ENCODE peak calls at places on chromosomes 13 and 19, in seven cellular contexts. One of them, this sample, is unnamed.

GRCh38 chr19:55460670-55461258 is 678 bp downstream of the ISOC2 start:
- DNase-seq in lung: peak; percentile 78
- DNase-seq in lower lobe of right lung: peak; percentile 70
- DNase-seq in osteoblast: peak; percentile 97
- DNase-seq in fibroblast of lung: peak; percentile 81
- DNase-seq in heart left ventricle: peak; percentile 85
- DNase-seq in OCI-LY7: peak; percentile 69
- DNase-seq in this sample: peak; percentile 87

GRCh38 chr19:44846455-44847143 is 502 bp downstream of the NECTIN2 start:
- DNase-seq in lung: no peak
- DNase-seq in lower lobe of right lung: peak; percentile 52
- DNase-seq in osteoblast: peak; percentile 79
- DNase-seq in fibroblast of lung: peak; percentile 61
- DNase-seq in heart left ventricle: peak; percentile 62
- DNase-seq in OCI-LY7: no peak
- DNase-seq in this sample: no peak

GRCh38 chr19:9362905-9363304 is at the start of gene ZNF177:
- DNase-seq in lung: no peak
- DNase-seq in lower lobe of right lung: no peak
- DNase-seq in osteoblast: peak; percentile 11
- DNase-seq in fibroblast of lung: peak; percentile 39
- DNase-seq in heart left ventricle: no peak
- DNase-seq in OCI-LY7: no peak
- DNase-seq in this sample: no peak

GRCh38 chr19:18344546-18344945 is 4.1 kb downstream of the PGPEP1 start:
- DNase-seq in lung: no peak
- DNase-seq in lower lobe of right lung: no peak
- DNase-seq in osteoblast: peak; percentile 49
- DNase-seq in fibroblast of lung: no peak
- DNase-seq in heart left ventricle: no peak
- DNase-seq in OCI-LY7: no peak
- DNase-seq in this sample: no peak

GRCh38 chr13:106104281-106104901 is 431.1 kb downstream of the EFNB2 start:
- DNase-seq in lung: no peak
- DNase-seq in lower lobe of right lung: no peak
- DNase-seq in osteoblast: peak; percentile 88
- DNase-seq in fibroblast of lung: peak; percentile 96
- DNase-seq in heart left ventricle: no peak
- DNase-seq in OCI-LY7: no peak
- DNase-seq in this sample: no peak

GRCh38 chr19:5032101-5032967 is 63.4 kb downstream of the KDM4B start:
- DNase-seq in lung: no peak
- DNase-seq in lower lobe of right lung: no peak
- DNase-seq in osteoblast: peak; percentile 97
- DNase-seq in fibroblast of lung: no peak
- DNase-seq in heart left ventricle: no peak
- DNase-seq in OCI-LY7: no peak
- DNase-seq in this sample: no peak

GRCh38 chr13:88932950-88933349 is 1261.8 kb downstream of the SLITRK5 start:
- DNase-seq in lung: no peak
- DNase-seq in lower lobe of right lung: no peak
- DNase-seq in osteoblast: no peak
- DNase-seq in fibroblast of lung: peak; percentile 9
- DNase-seq in heart left ventricle: no peak
- DNase-seq in OCI-LY7: no peak
- DNase-seq in this sample: no peak

GRCh38 chr19:5949792-5950305 is 28.1 kb downstream of the RANBP3 start:
- DNase-seq in lung: peak; percentile 75
- DNase-seq in lower lobe of right lung: peak; percentile 86
- DNase-seq in osteoblast: peak; percentile 35
- DNase-seq in fibroblast of lung: no peak
- DNase-seq in heart left ventricle: no peak
- DNase-seq in OCI-LY7: peak; percentile 95
- DNase-seq in this sample: no peak

GRCh38 chr13:48749144-48749543 is 95.4 kb downstream of the CYSLTR2 start:
- DNase-seq in lung: no peak
- DNase-seq in lower lobe of right lung: no peak
- DNase-seq in osteoblast: no peak
- DNase-seq in fibroblast of lung: peak; percentile 75
- DNase-seq in heart left ventricle: no peak
- DNase-seq in OCI-LY7: no peak
- DNase-seq in this sample: no peak

GRCh38 chr13:109211616-109212015 is 574.8 kb downstream of the IRS2 start:
- DNase-seq in lung: no peak
- DNase-seq in lower lobe of right lung: no peak
- DNase-seq in osteoblast: no peak
- DNase-seq in fibroblast of lung: peak; percentile 43
- DNase-seq in heart left ventricle: no peak
- DNase-seq in OCI-LY7: no peak
- DNase-seq in this sample: no peak

GRCh38 chr13:82693607-82694006 is 1188.7 kb downstream of the SLITRK1 start:
- DNase-seq in lung: no peak
- DNase-seq in lower lobe of right lung: no peak
- DNase-seq in osteoblast: no peak
- DNase-seq in fibroblast of lung: no peak
- DNase-seq in heart left ventricle: no peak
- DNase-seq in OCI-LY7: no peak
- DNase-seq in this sample: no peak

GRCh38 chr13:75395901-75396300 is 86.1 kb downstream of the TBC1D4 start:
- DNase-seq in lung: no peak
- DNase-seq in lower lobe of right lung: no peak
- DNase-seq in osteoblast: no peak
- DNase-seq in fibroblast of lung: no peak
- DNase-seq in heart left ventricle: no peak
- DNase-seq in OCI-LY7: no peak
- DNase-seq in this sample: no peak

GRCh38 chr19:18300930-18301717 is 19.7 kb upstream of the JUND start:
- DNase-seq in lung: peak; percentile 77
- DNase-seq in lower lobe of right lung: peak; percentile 83
- DNase-seq in osteoblast: peak; percentile 99
- DNase-seq in fibroblast of lung: peak; percentile 67
- DNase-seq in heart left ventricle: peak; percentile 88
- DNase-seq in OCI-LY7: no peak
- DNase-seq in this sample: peak; percentile 92

GRCh38 chr13:82447452-82448030 is 1434.7 kb downstream of the SLITRK1 start:
- DNase-seq in lung: no peak
- DNase-seq in lower lobe of right lung: no peak
- DNase-seq in osteoblast: no peak
- DNase-seq in fibroblast of lung: no peak
- DNase-seq in heart left ventricle: no peak
- DNase-seq in OCI-LY7: no peak
- DNase-seq in this sample: no peak

DNA sequence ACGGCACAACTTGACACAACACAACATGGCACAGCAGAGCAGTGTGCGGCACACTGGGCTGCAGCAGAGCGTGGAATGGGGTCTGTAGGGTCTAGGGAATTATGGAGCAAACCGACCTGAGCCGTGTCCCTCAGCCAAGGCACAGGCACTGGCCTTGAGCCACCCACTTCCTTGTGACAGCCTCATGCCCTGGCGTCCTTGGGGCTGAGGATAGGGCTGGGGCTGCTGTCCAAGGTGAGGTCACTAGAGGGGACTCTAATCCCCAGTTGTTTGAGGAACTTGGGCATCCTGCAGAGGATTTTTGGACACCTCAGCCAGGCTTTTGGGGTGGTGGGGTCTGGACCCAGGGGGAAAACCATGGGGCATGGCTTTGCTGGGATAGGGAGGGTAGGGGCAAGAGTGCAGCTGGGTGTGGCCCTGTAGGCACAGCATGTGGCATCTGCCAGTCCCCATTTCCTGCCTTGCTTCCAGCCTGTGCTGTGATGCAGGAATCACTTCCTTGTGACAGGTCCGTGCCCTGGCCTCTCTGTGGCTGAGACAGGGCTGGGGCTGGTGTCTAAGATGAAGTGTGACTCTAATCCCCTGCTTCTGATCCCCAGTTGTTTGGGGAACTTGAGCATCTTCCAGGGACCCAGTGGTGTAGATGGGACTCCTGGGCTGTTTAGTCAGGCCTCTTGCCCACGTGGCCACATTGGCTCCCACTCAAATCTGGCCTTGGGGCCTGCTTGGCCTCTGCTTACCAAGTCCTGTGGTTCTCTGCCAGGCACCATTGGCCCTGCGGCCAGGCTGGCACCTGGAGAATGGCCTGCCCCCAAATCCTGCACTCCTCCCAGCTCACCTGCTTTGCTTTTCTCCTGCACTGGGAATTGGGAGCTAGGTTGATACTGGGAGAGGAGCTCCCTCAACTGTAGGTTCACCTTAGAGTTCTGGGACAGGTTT is 78.5 kb downstream of the SCGB2B2 start:
- DNase-seq in lung: no peak
- DNase-seq in lower lobe of right lung: no peak
- DNase-seq in osteoblast: peak; percentile 69
- DNase-seq in fibroblast of lung: no peak
- DNase-seq in heart left ventricle: peak; percentile 52
- DNase-seq in OCI-LY7: no peak
- DNase-seq in this sample: no peak
- H3K4me1 ChIP-seq in lung: peaks cover 6% of the 10 kb centered on the region
- H3K4me1 ChIP-seq in lower lobe of right lung: no peaks in the 10 kb centered on the region
- H3K4me1 ChIP-seq in osteoblast: no peaks in the 10 kb centered on the region
- H3K4me1 ChIP-seq in fibroblast of lung: no peaks in the 10 kb centered on the region
- H3K4me1 ChIP-seq in heart left ventricle: no peaks in the 10 kb centered on the region
- H3K4me1 ChIP-seq in OCI-LY7: no peaks in the 10 kb centered on the region
- H3K4me1 ChIP-seq in this sample: no peaks in the 10 kb centered on the region

GRCh38 chr19:3586707-3587346 is 1.5 kb downstream of the GIPC3 start:
- DNase-seq in lung: no peak
- DNase-seq in lower lobe of right lung: no peak
- DNase-seq in osteoblast: peak; percentile 61
- DNase-seq in fibroblast of lung: no peak
- DNase-seq in heart left ventricle: no peak
- DNase-seq in OCI-LY7: no peak
- DNase-seq in this sample: no peak

GRCh38 chr19:3589439-3589838 is 4.2 kb downstream of the GIPC3 start:
- DNase-seq in lung: no peak
- DNase-seq in lower lobe of right lung: no peak
- DNase-seq in osteoblast: no peak
- DNase-seq in fibroblast of lung: no peak
- DNase-seq in heart left ventricle: no peak
- DNase-seq in OCI-LY7: no peak
- DNase-seq in this sample: no peak

GRCh38 chr19:3586124-3586626 is 897 bp downstream of the GIPC3 start:
- DNase-seq in lung: no peak
- DNase-seq in lower lobe of right lung: no peak
- DNase-seq in osteoblast: peak; percentile 76
- DNase-seq in fibroblast of lung: no peak
- DNase-seq in heart left ventricle: no peak
- DNase-seq in OCI-LY7: peak; percentile 30
- DNase-seq in this sample: no peak

GRCh38 chr19:3589949-3590348 is 4.7 kb downstream of the GIPC3 start:
- DNase-seq in lung: no peak
- DNase-seq in lower lobe of right lung: no peak
- DNase-seq in osteoblast: peak; percentile 65
- DNase-seq in fibroblast of lung: no peak
- DNase-seq in heart left ventricle: no peak
- DNase-seq in OCI-LY7: no peak
- DNase-seq in this sample: no peak

DNA sequence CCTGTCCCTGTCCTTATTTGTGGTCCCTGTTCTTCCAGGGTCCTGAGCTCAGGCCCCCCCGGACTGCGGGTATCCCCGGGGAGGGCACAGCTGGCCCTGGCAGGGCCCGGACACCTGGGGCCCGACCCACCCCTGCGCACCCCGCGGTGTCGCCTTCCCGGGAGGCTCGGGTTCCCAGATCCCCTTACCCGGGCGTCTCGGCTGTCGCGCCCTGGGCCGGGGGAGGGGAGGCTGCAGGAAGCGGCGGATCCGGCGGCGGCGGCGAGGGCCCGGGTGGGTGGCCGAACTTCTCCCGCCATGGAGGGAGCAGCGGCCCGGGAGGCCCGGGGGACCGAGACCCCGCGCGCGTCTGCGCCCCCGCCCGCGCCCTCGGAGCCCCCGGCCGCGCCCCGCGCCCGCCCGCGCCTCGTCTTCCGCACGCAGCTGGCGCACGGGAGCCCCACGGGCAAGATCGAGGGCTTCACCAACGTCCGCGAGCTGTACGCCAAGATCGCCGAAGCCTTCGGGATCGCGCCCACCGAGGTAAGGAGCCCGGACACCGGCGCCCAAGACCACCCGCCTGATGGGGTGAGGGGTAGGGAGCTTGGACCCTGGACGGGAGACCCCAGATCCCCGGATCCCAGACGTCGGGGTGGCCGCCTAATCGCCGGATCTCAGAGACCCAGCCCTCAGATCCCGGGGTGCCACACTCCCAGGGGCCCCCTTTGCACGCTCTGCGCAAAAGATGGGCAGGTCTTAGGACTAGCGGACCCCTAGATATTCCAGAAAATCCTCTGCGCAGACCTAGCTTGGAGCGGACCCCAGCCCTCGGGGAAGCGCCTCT is at the start of gene GIPC3:
- DNase-seq in lung: no peak
- DNase-seq in lower lobe of right lung: no peak
- DNase-seq in osteoblast: peak; percentile 76
- DNase-seq in fibroblast of lung: no peak
- DNase-seq in heart left ventricle: no peak
- DNase-seq in OCI-LY7: no peak
- DNase-seq in this sample: no peak
- H3K4me3 ChIP-seq in lung: peak within 1 kb of the TSS; percentile 25
- H3K4me3 ChIP-seq in lower lobe of right lung: peak within 1 kb of the TSS; percentile 54
- H3K4me3 ChIP-seq in osteoblast: no peak within 1 kb of the TSS
- H3K4me3 ChIP-seq in fibroblast of lung: peak within 1 kb of the TSS; percentile 1
- H3K4me3 ChIP-seq in heart left ventricle: peak within 1 kb of the TSS; percentile 59
- H3K4me3 ChIP-seq in OCI-LY7: no peak within 1 kb of the TSS
- H3K4me3 ChIP-seq in this sample: peak within 1 kb of the TSS; percentile 43

GRCh38 chr13:26976336-26976735 is 195.3 kb downstream of the USP12 start:
- DNase-seq in lung: no peak
- DNase-seq in lower lobe of right lung: no peak
- DNase-seq in osteoblast: no peak
- DNase-seq in fibroblast of lung: no peak
- DNase-seq in heart left ventricle: no peak
- DNase-seq in OCI-LY7: no peak
- DNase-seq in this sample: no peak
- H3K4me1 ChIP-seq in lung: peaks cover 2% of the 10 kb centered on the region
- H3K4me1 ChIP-seq in lower lobe of right lung: no peaks in the 10 kb centered on the region
- H3K4me1 ChIP-seq in osteoblast: peaks cover 7% of the 10 kb centered on the region
- H3K4me1 ChIP-seq in fibroblast of lung: no peaks in the 10 kb centered on the region
- H3K4me1 ChIP-seq in heart left ventricle: no peaks in the 10 kb centered on the region
- H3K4me1 ChIP-seq in OCI-LY7: no peaks in the 10 kb centered on the region
- H3K4me1 ChIP-seq in this sample: no peaks in the 10 kb centered on the region

DNA sequence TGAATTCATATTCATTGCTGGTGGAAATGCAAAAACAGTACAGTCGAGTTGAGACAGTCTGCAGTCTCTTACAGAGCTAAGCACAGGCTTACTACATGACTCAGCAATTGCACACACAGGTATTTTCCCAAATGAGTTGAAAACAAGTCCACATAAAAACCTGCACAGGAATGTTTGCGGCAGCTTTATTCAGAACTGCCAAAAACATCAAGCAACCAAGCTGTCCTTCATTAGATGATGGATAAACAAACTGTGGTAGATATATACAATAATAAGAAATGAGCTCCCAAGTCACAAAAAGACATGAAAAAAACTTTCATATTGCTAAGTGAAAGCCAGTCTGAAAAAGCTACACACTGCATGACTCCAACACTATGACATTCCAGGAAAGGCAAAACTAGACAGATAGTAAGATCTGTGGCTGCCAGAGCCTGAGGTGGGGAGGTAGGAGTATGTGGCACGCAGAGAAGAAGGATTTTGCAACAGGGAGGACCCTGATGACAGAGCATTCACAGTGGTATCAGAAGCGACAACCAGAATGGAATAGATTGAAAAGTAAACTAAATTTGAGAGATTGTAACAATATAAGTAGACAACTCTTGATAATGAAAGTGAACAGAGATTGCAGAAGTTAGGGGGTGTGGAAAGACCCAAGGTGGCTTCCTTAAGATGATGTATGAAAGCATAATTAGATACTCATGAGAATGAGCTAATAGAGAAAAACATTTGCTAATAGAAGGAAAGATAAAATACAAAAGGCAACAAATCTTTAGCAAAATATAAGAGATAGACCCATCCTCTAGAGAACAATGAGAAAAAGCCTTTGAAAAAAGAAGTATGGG is 52.7 kb downstream of the TSC22D1 start:
- DNase-seq in lung: no peak
- DNase-seq in lower lobe of right lung: no peak
- DNase-seq in osteoblast: peak; percentile 47
- DNase-seq in fibroblast of lung: peak; percentile 90
- DNase-seq in heart left ventricle: no peak
- DNase-seq in OCI-LY7: no peak
- DNase-seq in this sample: no peak
- H3K4me3 ChIP-seq in lung: no peak overlapping the region
- H3K4me3 ChIP-seq in lower lobe of right lung: no peak overlapping the region
- H3K4me3 ChIP-seq in osteoblast: peak overlapping the region; percentile 10
- H3K4me3 ChIP-seq in fibroblast of lung: no peak overlapping the region
- H3K4me3 ChIP-seq in heart left ventricle: no peak overlapping the region
- H3K4me3 ChIP-seq in OCI-LY7: no peak overlapping the region
- H3K4me3 ChIP-seq in this sample: no peak overlapping the region

This sample was measured in right atrium auricular region.